ENCODE peak calls at places on chromosomes 4 and X, in nine cellular contexts. N, W, E, F, H, L, Y, R and G are unnamed samples. For H3K9me3, the result is how much of the 10 kb centered on the place peaks cover.

GRCh38 chr4:94890579-94890978 is 132.8 kb downstream of the BMPR1B start:
- DNase-seq in F (no peak), R (no peak), N (no peak), W (no peak), L (no peak), H (no peak), Y (no peak), E (no peak), G (no peak)

GRCh38 chr4:99473131-99473530 is 37.7 kb upstream of the C4orf17 start:
- DNase-seq in L (no peak), H (no peak), N (peak), R (no peak), F (no peak), Y (no peak), W (no peak), E (no peak), G (no peak)

GRCh38 chr4:16116493-16116990 is 32.7 kb upstream of the PROM1 start:
- DNase-seq in L (no peak), F (no peak), W (no peak), R (no peak), Y (no peak), N (no peak), H (no peak), E (peak), G (no peak)

GRCh38 chrX:38805294-38806053 is 4.2 kb downstream of the MID1IP1 start:
- DNase-seq in W (peak), E (peak), L (peak), N (peak), F (peak), Y (peak), H (peak), R (peak), G (peak)

GRCh38 chr4:96103086-96103485 is 263.2 kb downstream of the PDHA2 start:
- DNase-seq in F (no peak), H (no peak), Y (no peak), L (no peak), R (no peak), E (no peak), N (peak), W (no peak), G (no peak)

GRCh38 chr4:8737075-8737474 is 134.6 kb downstream of the HMX1 start:
- DNase-seq in Y (no peak), H (no peak), F (no peak), L (no peak), R (no peak), E (no peak), N (no peak), W (peak), G (no peak)

GRCh38 chr4:82201303-82201702 is 172.5 kb downstream of the HNRNPD start:
- DNase-seq in R (peak), N (peak), L (no peak), H (no peak), W (peak), F (no peak), Y (no peak), E (peak), G (no peak)

GRCh38 chrX:39653656-39654055 is 444.1 kb downstream of the BCOR start:
- DNase-seq in E (no peak), N (no peak), R (no peak), Y (no peak), H (no peak), W (no peak), F (no peak), L (no peak), G (no peak)

GRCh38 chr4:48343035-48343434 is 1.7 kb downstream of the SLAIN2 start:
- DNase-seq in H (no peak), N (no peak), R (no peak), F (no peak), E (no peak), Y (no peak), W (no peak), L (no peak), G (no peak)

GRCh38 chr4:20480161-20480947 is 219.9 kb upstream of the PACRGL start:
- DNase-seq in N (no peak), R (no peak), H (no peak), F (no peak), L (no peak), E (no peak), Y (no peak), W (no peak), G (no peak)

GRCh38 chrX:45157647-45158046 is 43.0 kb downstream of the DIPK2B start:
- DNase-seq in N (no peak), L (no peak), Y (no peak), W (no peak), R (no peak), H (no peak), F (no peak), E (no peak), G (no peak)

GRCh38 chrX:13473666-13474516 is 95.5 kb upstream of the EGFL6 start:
- DNase-seq in E (no peak), N (no peak), F (no peak), Y (peak), R (no peak), W (no peak), L (no peak), H (peak), G (no peak)

GRCh38 chr4:160652790-160653189 is 1511.0 kb downstream of the FSTL5 start:
- DNase-seq in F (no peak), R (no peak), N (no peak), Y (no peak), W (no peak), H (no peak), E (no peak), L (no peak), G (no peak)

GRCh38 chr4:168336837-168337549 is 18.4 kb upstream of the DDX60 start:
- DNase-seq in W (no peak), F (no peak), L (no peak), N (no peak), H (no peak), Y (no peak), R (no peak), E (no peak), G (no peak)

GRCh38 chrX:120604359-120604782 is 470 bp downstream of the MCTS1 start:
- DNase-seq in L (peak), Y (peak), W (no peak), H (peak), F (peak), E (peak), N (peak), R (peak), G (peak)

GRCh38 chr4:123096038-123096437 is 173.6 kb upstream of the NUDT6 start:
- DNase-seq in R (peak), E (no peak), W (no peak), N (no peak), F (peak), H (no peak), Y (no peak), L (no peak), G (no peak)

GRCh38 chr4:3367866-3368265 is 73.9 kb upstream of the HGFAC start:
- DNase-seq in H (no peak), N (no peak), W (no peak), E (no peak), R (no peak), L (no peak), F (no peak), Y (no peak), G (no peak)

GRCh38 chrX:66053414-66053813 is 13.5 kb upstream of the VSIG4 start:
- DNase-seq in L (no peak), H (no peak), Y (no peak), N (no peak), W (no peak), F (no peak), E (no peak), R (no peak), G (no peak)

GRCh38 chr4:140579278-140579677 is 10.5 kb upstream of the UCP1 start:
- DNase-seq in H (no peak), N (no peak), L (no peak), R (no peak), Y (no peak), F (no peak), W (no peak), E (peak), G (no peak)

GRCh38 chr4:153763404-153763803 is 3.6 kb upstream of the RNF175 start:
- DNase-seq in N (no peak), L (no peak), R (peak), F (no peak), E (no peak), W (no peak), H (no peak), Y (no peak), G (no peak)

GRCh38 chrX:119941336-119941735 is 2.2 kb downstream of the NKAP start:
- DNase-seq in N (no peak), R (no peak), W (no peak), H (no peak), Y (no peak), L (no peak), E (no peak), F (no peak), G (no peak)

GRCh38 chr4:26916195-26916594 is 55.6 kb downstream of the STIM2 start:
- DNase-seq in L (no peak), N (no peak), F (no peak), E (no peak), R (no peak), W (no peak), Y (no peak), H (no peak), G (no peak)

GRCh38 chr4:23903859-23904438 is 14.1 kb upstream of the PPARGC1A start:
- DNase-seq in N (no peak), L (no peak), Y (no peak), W (no peak), H (no peak), F (no peak), E (no peak), R (no peak), G (no peak)

GRCh38 chr4:87624698-87625097 is 16.4 kb downstream of the DSPP start:
- DNase-seq in N (no peak), Y (no peak), H (no peak), F (no peak), W (no peak), E (no peak), R (no peak), L (no peak), G (no peak)

GRCh38 chr4:91448668-91449330 is 855.0 kb upstream of the GRID2 start:
- DNase-seq in H (no peak), E (no peak), R (peak), F (no peak), N (peak), W (no peak), L (no peak), Y (no peak), G (no peak)

GRCh38 chrX:49273181-49273727 is 3.7 kb downstream of the PPP1R3F start:
- DNase-seq in E (no peak), F (no peak), L (no peak), Y (peak), W (no peak), R (no peak), N (no peak), H (peak), G (no peak)

GRCh38 chrX:49276671-49277519 is 7.3 kb downstream of the PPP1R3F start:
- DNase-seq in N (no peak), E (peak), W (no peak), F (no peak), Y (no peak), L (no peak), H (no peak), R (no peak), G (no peak)

GRCh38 chrX:49277520-49277799 is 7.9 kb downstream of the PPP1R3F start:
- DNase-seq in Y (no peak), E (no peak), H (no peak), F (no peak), W (no peak), L (no peak), R (no peak), N (no peak), G (no peak)

GRCh38 chrX:49278081-49278480 is 8.5 kb downstream of the PPP1R3F start:
- DNase-seq in N (no peak), W (no peak), F (no peak), H (no peak), E (no peak), Y (no peak), R (no peak), L (no peak), G (no peak)

DNA sequence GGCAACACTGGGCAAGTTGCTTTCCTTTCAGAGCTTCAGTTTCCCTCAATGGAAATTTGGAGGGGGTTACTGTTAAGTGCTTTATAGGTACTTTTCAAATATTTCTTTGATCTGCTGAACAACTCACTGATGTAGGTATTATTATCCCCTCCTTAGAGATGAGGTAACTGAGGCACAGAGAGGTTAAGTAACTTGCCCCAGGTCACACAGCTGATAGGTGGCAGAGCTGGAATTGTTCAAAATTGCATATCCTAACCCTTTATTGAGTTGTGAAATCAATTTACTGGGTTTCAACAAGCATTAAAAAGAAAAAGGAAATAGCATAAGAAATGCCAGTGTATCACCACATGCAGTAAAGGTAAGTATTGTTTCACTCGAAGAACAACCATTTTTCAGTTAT is 6.6 kb downstream of the PPP1R3F start:
- DNase-seq in W (no peak), Y (no peak), R (no peak), H (no peak), E (no peak), N (no peak), F (no peak), L (no peak), G (no peak)
- H3K9me3 ChIP-seq in W (under half), Y (under half), R (under half), H (under half), E (under half), N (under half), F (under half), L (under half), G (under half)

DNA sequence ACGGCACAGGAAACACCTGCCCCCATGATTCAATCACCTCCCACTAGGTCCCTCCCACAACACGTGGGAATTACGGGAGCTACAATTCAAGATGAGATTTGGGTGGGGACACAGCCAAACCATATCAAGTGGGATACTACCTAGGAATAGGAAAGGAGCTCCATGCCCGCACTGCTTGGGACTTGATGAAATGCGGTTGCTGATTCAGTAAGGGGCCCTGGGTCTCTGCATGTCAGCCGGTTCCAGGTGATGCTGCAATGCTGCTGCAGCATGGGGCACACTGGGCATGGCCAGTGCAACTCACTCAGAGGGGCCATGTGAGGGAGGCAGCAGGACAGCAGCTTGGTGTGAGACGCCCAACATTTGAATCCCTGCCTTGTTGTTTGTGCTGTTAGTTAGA is 34.0 kb upstream of the MSX1 start:
- DNase-seq in F (no peak), E (no peak), Y (no peak), R (no peak), H (no peak), N (no peak), L (no peak), W (no peak), G (no peak)
- H3K9me3 ChIP-seq in F (under half), E (under half), Y (under half), R (under half), H (under half), N (under half), L (under half), W (under half), G (under half)

GRCh38 chr4:14446311-14446710 is 556.0 kb upstream of the CPEB2 start:
- DNase-seq in L (no peak), F (no peak), R (peak), W (no peak), E (no peak), N (peak), Y (no peak), H (no peak), G (no peak)
- H3K9me3 ChIP-seq in L (under half), F (under half), R (under half), W (under half), E (under half), N (under half), Y (under half), H (under half), G (under half)

GRCh38 chrX:153817291-153817690 is 13.1 kb downstream of the PDZD4 start:
- DNase-seq in E (no peak), W (no peak), N (no peak), H (no peak), F (no peak), L (no peak), Y (no peak), R (no peak), G (no peak)
- H3K9me3 ChIP-seq in E (under half), W (under half), N (under half), H (under half), F (under half), L (under half), Y (under half), R (under half), G (under half)

DNA sequence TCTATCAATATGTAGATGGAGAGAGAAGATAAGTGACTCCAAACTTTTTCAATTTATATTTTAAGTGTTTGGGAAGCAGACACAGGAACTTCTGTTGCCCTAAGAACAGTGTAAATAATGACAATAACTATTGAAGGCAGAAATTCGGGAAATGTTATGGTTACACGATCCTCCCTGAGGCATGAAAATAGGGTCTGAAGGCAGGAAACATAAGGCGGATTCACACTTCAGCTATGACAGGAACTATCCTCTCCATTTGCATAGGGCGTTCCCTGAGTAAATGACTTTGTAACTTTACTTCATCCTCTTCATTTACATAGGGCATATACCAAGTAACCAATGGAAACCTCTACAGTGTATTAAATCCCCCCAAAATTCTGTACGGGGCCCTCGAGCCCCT is 2504.4 kb downstream of the ARAP2 start:
- DNase-seq in F (no peak), N (no peak), E (no peak), W (no peak), Y (no peak), R (no peak), H (no peak), L (no peak), G (no peak)
- H3K9me3 ChIP-seq in F (under half), N (under half), E (under half), W (under half), Y (under half), R (under half), H (under half), L (under half), G (under half)